ENCODE peak calls at places on chromosomes 5 and 9, in seven cellular contexts. O is GM04503; S is lower lobe of right lung; F is T-cell; P is heart right ventricle; E is stimulated activated CD8-positive, alpha-beta memory T cell treated with anti-CD3 and anti-CD28 coated beads, Interleukin-7, amount 100 ng/mL, for 4 hours; W is NCI-H446. L is an unnamed sample.

GRCh38 chr5:127088226-127088625 is 14.9 kb upstream of the C5orf63 start:
- DNase-seq in O (peak), S (no peak), F (no peak), P (no peak), E (no peak), W (no peak), L (no peak)

GRCh38 chr5:170357853-170358497 is 31.2 kb downstream of the KCNMB1 start:
- DNase-seq in O (no peak), S (peak), F (no peak), P (peak), E (no peak), W (no peak), L (no peak)

GRCh38 chr5:78766412-78766762 is 117.8 kb upstream of the LHFPL2 start:
- DNase-seq in O (no peak), S (no peak), F (no peak), P (no peak), E (no peak), W (no peak), L (no peak)

GRCh38 chr5:160852049-160852448 is at the start of gene ATP10B:
- DNase-seq in O (no peak), S (no peak), F (no peak), P (no peak), E (no peak), W (no peak), L (no peak)

GRCh38 chr5:167853421-167853820 is 438.0 kb upstream of the WWC1 start:
- DNase-seq in O (peak), S (no peak), F (no peak), P (no peak), E (no peak), W (no peak), L (no peak)

GRCh38 chr5:143437666-143438273 is 34.3 kb upstream of the NR3C1 start:
- DNase-seq in O (no peak), S (no peak), F (no peak), P (no peak), E (no peak), W (no peak), L (no peak)

GRCh38 chr5:380701-381309 is 59.3 kb downstream of the AHRR start:
- DNase-seq in O (no peak), S (no peak), F (no peak), P (no peak), E (no peak), W (no peak), L (no peak)

GRCh38 chr5:17255471-17256016 is 38.1 kb downstream of the BASP1 start:
- DNase-seq in O (no peak), S (no peak), F (no peak), P (no peak), E (no peak), W (no peak), L (no peak)

GRCh38 chr5:126438267-126438666 is 15.1 kb downstream of the GRAMD2B start:
- DNase-seq in O (no peak), S (no peak), F (no peak), P (no peak), E (no peak), W (no peak), L (no peak)

GRCh38 chr5:14872070-14872989 is 752 bp upstream of the ANKH start:
- DNase-seq in O (no peak), S (peak), F (peak), P (peak), E (peak), W (no peak), L (no peak)

GRCh38 chr5:138504799-138505198 is 38.2 kb downstream of the ETF1 start:
- DNase-seq in O (no peak), S (no peak), F (no peak), P (peak), E (no peak), W (peak), L (no peak)

GRCh38 chr9:130890869-130891698 is 5.5 kb downstream of the QRFP start:
- DNase-seq in O (no peak), S (no peak), F (no peak), P (no peak), E (no peak), W (no peak), L (no peak)

L was measured in Panc1.